ENCODE peak calls at places on chromosomes 7 and 10, in six cellular contexts. U is stomach, K is fibroblast of lung, J is esophagus squamous epithelium, W is neural progenitor cell, T is hepatocyte. H is an unnamed sample.

GRCh38 chr7:7595451-7595850 is 28.8 kb downstream of the MIOS start:
- DNase-seq in U (no peak), T (peak; percentile 13), K (peak; percentile 60), J (no peak), W (no peak), H (no peak)

GRCh38 chr10:22321831-22322662 is 1.1 kb downstream of the BMI1 start:
- DNase-seq in J (no peak), W (peak; percentile 70), U (no peak), T (peak; percentile 48), K (no peak), H (no peak)

GRCh38 chr7:33444501-33444900 is 315.1 kb downstream of the BBS9 start:
- DNase-seq in K (peak; percentile 97), J (no peak), T (peak; percentile 41), W (no peak), U (no peak), H (no peak)

GRCh38 chr7:132406039-132406438 is 170.2 kb downstream of the PLXNA4 start:
- DNase-seq in J (no peak), T (no peak), W (no peak), K (no peak), U (no peak), H (no peak)

GRCh38 chr10:119306514-119306951 is 99.2 kb downstream of the GRK5 start:
- DNase-seq in U (peak; percentile 43), T (peak; percentile 12), K (no peak), J (peak; percentile 28), W (no peak), H (no peak)

GRCh38 chr7:46932656-46933424 is 649.1 kb downstream of the TNS3 start:
- DNase-seq in U (no peak), K (peak; percentile 99), T (peak; percentile 55), W (no peak), J (no peak), H (no peak)

GRCh38 chr10:62655337-62655994 is 149.1 kb upstream of the ADO start:
- DNase-seq in J (no peak), T (no peak), K (no peak), U (no peak), W (no peak), H (no peak)

GRCh38 chr10:74177140-74177677 is 26.2 kb downstream of the ADK start:
- DNase-seq in K (peak; percentile 12), W (no peak), T (peak; percentile 78), J (no peak), U (no peak), H (peak; percentile 14)

GRCh38 chr10:72814134-72814790 is 79.3 kb upstream of the OIT3 start:
- DNase-seq in T (no peak), J (no peak), K (peak; percentile 23), W (no peak), U (no peak), H (no peak)

GRCh38 chr7:37524807-37525206 is 76.1 kb upstream of the ELMO1 start:
- DNase-seq in U (no peak), T (no peak), J (no peak), W (no peak), K (no peak), H (no peak)

GRCh38 chr10:120688928-120689327 is 162.2 kb upstream of the WDR11 start:
- DNase-seq in K (no peak), T (no peak), U (no peak), J (no peak), W (no peak), H (no peak)

GRCh38 chr7:101163281-101164070 is 1.9 kb downstream of the VGF start:
- DNase-seq in J (no peak), K (no peak), W (peak; percentile 63), T (no peak), U (no peak), H (no peak)

GRCh38 chr7:90211391-90212148 is at the start of gene STEAP2:
- DNase-seq in W (peak; percentile 93), U (peak; percentile 90), K (peak; percentile 92), J (peak; percentile 20), T (peak; percentile 95), H (peak; percentile 96)

GRCh38 chr10:123287594-123288247 is 133.5 kb downstream of the BUB3 start:
- DNase-seq in U (no peak), W (no peak), T (no peak), K (no peak), J (no peak), H (no peak)

GRCh38 chr7:262251-262572 is 27.8 kb upstream of the FOXL3 start:
- DNase-seq in W (no peak), U (no peak), T (no peak), J (no peak), K (no peak), H (peak; percentile 6)

GRCh38 chr7:18548569-18548968 is 53.0 kb downstream of the HDAC9 start:
- DNase-seq in W (no peak), U (no peak), J (no peak), K (no peak), T (no peak), H (no peak)

GRCh38 chr7:86991844-86992243 is 67.6 kb downstream of the ELAPOR2 start:
- DNase-seq in W (no peak), U (no peak), T (no peak), K (peak; percentile 63), J (no peak), H (no peak)

GRCh38 chr7:121798896-121799295 is 74.1 kb upstream of the PTPRZ1 start:
- DNase-seq in K (no peak), U (no peak), J (no peak), T (no peak), W (peak; percentile 82), H (peak; percentile 44)

GRCh38 chr10:50250058-50250854 is 1.1 kb downstream of the ASAH2 start:
- DNase-seq in T (no peak), K (no peak), J (no peak), W (no peak), U (no peak), H (no peak)

DNA sequence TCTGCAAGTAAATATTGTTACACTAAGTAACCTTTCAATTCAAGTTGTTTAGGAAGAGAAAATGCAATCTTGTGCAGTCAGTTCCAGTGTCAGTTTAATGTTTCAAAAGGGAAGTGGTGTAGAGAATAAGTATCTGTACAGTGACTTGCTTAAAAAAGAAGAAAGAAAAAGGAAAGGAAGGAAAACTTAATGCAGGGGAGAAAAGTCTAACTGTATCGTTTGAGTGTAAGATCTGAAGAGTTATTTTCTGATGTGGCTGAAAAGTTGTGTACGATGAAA is 8.5 kb downstream of the FOXP2 start:
- DNase-seq in U (no peak), T (no peak), W (no peak), J (no peak), K (no peak), H (no peak)
- H3K27ac ChIP-seq in U (no peak overlapping the region), T (no peak overlapping the region), W (no peak overlapping the region), J (peak overlapping the region; percentile 45), K (no peak overlapping the region), H (no peak overlapping the region)

GRCh38 chr10:110762109-110762848 is 109.4 kb upstream of the PDCD4 start:
- DNase-seq in K (no peak), W (no peak), U (no peak), J (no peak), T (no peak), H (no peak)
- H3K4me3 ChIP-seq in K (no peak overlapping the region), W (no peak overlapping the region), U (no peak overlapping the region), J (no peak overlapping the region), T (no peak overlapping the region), H (no peak overlapping the region)

GRCh38 chr10:75408512-75408881 is 6.9 kb upstream of the ZNF503 start:
- DNase-seq in K (no peak), W (peak; percentile 63), J (no peak), T (peak; percentile 35), U (no peak), H (no peak)

GRCh38 chr10:75406158-75407065 is 4.8 kb upstream of the ZNF503 start:
- DNase-seq in U (peak; percentile 27), W (peak; percentile 50), J (no peak), T (peak; percentile 33), K (no peak), H (no peak)

GRCh38 chr10:75408911-75409885 is 7.6 kb upstream of the ZNF503 start:
- DNase-seq in U (peak; percentile 81), T (peak; percentile 90), K (no peak), W (peak; percentile 85), J (no peak), H (peak; percentile 76)

GRCh38 chr10:75407296-75407715 is 5.7 kb upstream of the ZNF503 start:
- DNase-seq in W (peak; percentile 53), U (peak; percentile 60), K (no peak), T (no peak), J (no peak), H (no peak)

DNA sequence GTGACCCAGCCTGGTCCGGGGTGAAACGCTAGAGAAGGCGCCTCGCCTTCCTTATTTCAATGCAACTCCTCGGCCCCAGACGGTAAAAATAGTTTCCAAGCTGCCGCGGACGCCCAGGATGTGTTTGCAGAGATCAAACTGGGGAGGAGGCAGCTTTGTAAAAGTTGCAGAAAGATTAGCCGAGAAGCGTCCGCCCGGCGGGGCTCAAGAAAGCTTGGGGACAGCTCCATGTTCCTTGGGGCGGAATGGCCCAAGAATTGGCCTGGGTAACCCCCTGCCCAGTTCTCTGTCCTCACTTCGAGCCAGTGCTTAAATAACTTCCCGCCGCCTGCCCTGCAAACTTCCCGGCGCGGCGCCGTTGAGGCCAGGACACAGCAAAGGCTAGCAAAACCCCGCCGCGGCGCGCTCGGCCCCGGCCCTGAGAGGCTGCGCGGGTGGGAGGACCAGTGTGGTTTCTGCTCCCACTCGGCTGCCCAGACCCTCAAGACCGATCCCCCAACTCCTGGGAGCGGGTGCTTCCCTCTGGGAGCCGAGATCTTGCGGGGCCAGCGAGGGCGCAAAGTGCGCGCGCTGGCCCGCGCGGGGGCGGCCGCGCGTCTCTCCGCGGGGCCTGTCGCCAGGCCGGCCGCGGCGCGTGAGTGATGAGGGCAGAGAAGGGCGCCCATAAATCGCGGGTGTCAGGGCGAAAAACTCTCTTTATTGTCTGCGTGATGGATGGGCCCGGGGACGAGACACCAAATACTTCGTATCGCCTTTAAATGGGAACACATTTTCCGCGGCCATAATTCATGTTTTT is 6.3 kb upstream of the ZNF503 start:
- DNase-seq in U (peak; percentile 55), K (peak; percentile 54), J (no peak), T (peak; percentile 65), W (peak; percentile 78), H (no peak)
- TF ChIP-seq CTCF in U (no peak), K (no peak), J (peak; percentile 25), T (peak; percentile 18), W (peak; percentile 15), H (no peak)

GRCh38 chr7:134957005-134957404 is 29.3 kb upstream of the AGBL3 start:
- DNase-seq in T (no peak), U (no peak), W (no peak), K (no peak), J (no peak), H (no peak)

GRCh38 chr7:134959810-134960209 is 26.5 kb upstream of the AGBL3 start:
- DNase-seq in T (no peak), U (no peak), K (no peak), J (no peak), W (no peak), H (no peak)

GRCh38 chr7:134966691-134967090 is 19.6 kb upstream of the AGBL3 start:
- DNase-seq in T (peak; percentile 16), K (no peak), W (no peak), J (no peak), U (no peak), H (no peak)

GRCh38 chr7:134963031-134963430 is 23.3 kb upstream of the AGBL3 start:
- DNase-seq in J (no peak), K (no peak), W (no peak), U (no peak), T (no peak), H (no peak)

DNA sequence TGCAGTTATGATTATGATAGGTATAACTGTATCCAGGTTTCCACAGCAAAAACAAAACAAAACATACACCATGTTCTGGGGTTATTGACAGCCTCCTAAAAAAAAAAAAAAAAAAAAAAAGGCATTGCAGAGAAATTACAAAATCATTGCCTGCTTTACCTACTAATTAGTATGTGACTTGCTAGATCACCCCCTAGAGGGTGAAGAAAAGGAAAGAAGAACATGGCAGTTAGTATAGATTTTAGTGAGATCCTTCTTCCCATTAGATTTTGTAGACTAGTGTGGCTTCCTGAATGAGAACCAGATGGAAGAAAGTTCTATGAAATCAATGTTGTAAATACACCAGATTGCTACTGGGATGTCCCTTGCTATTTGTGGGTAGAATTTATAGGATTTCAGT is 24.0 kb upstream of the AGBL3 start:
- DNase-seq in W (no peak), U (no peak), T (no peak), J (no peak), K (no peak), H (no peak)
- H3K27ac ChIP-seq in W (no peak overlapping the region), U (no peak overlapping the region), T (peak overlapping the region; percentile 18), J (no peak overlapping the region), K (no peak overlapping the region), H (no peak overlapping the region)

H was measured in WERI-Rb-1.